ENCODE peak calls at places on chromosomes 7 and 10, in eight cellular contexts. M, B, O, P, Z, N, U and F are unnamed samples.

GRCh38 chr7:151485006-151485732 is 34.5 kb downstream of the RHEB start:
- DNase-seq in M (no peak), B (no peak), O (peak; percentile 29), P (peak; percentile 81), Z (no peak), N (peak; percentile 88), U (no peak), F (no peak)

GRCh38 chr10:121481222-121481621 is 117.0 kb downstream of the FGFR2 start:
- DNase-seq in M (no peak), B (no peak), O (no peak), P (no peak), Z (no peak), N (no peak), U (no peak), F (no peak)

GRCh38 chr7:36047254-36047653 is 105.8 kb upstream of the EEPD1 start:
- DNase-seq in M (no peak), B (no peak), O (no peak), P (no peak), Z (no peak), N (no peak), U (no peak), F (no peak)

GRCh38 chr10:90167174-90168064 is 466.0 kb downstream of the KIF20B start:
- DNase-seq in M (no peak), B (no peak), O (no peak), P (no peak), Z (no peak), N (peak; percentile 17), U (no peak), F (no peak)

GRCh38 chr10:6310977-6311376 is 108.2 kb downstream of the PFKFB3 start:
- DNase-seq in M (no peak), B (no peak), O (no peak), P (no peak), Z (no peak), N (no peak), U (no peak), F (no peak)

GRCh38 chr7:14690075-14690474 is 212.5 kb downstream of the DGKB start:
- DNase-seq in M (no peak), B (no peak), O (no peak), P (no peak), Z (no peak), N (no peak), U (no peak), F (no peak)

GRCh38 chr7:12423355-12423994 is 19.8 kb upstream of the VWDE start:
- DNase-seq in M (no peak), B (no peak), O (no peak), P (peak; percentile 47), Z (no peak), N (peak; percentile 58), U (no peak), F (no peak)

GRCh38 chr7:6453737-6454136 is 6.0 kb upstream of the DAGLB start:
- DNase-seq in M (no peak), B (no peak), O (peak; percentile 77), P (no peak), Z (no peak), N (peak; percentile 93), U (peak; percentile 74), F (no peak)

GRCh38 chr10:125151824-125152634 is 8.3 kb downstream of the CTBP2 start:
- DNase-seq in M (no peak), B (peak; percentile 36), O (no peak), P (no peak), Z (no peak), N (no peak), U (no peak), F (no peak)

GRCh38 chr7:121531175-121532070 is 135.3 kb upstream of the FAM3C start:
- DNase-seq in M (no peak), B (no peak), O (no peak), P (peak; percentile 2), Z (no peak), N (no peak), U (no peak), F (no peak)

GRCh38 chr7:104976966-104977636 is 36.9 kb upstream of the KMT2E start:
- DNase-seq in M (no peak), B (no peak), O (no peak), P (peak; percentile 37), Z (no peak), N (no peak), U (no peak), F (no peak)

GRCh38 chr7:106957766-106958165 is 86.7 kb upstream of the PRKAR2B start:
- DNase-seq in M (no peak), B (no peak), O (no peak), P (no peak), Z (no peak), N (no peak), U (no peak), F (no peak)

GRCh38 chr7:42720871-42721835 is 190.7 kb downstream of the C7orf25 start:
- DNase-seq in M (no peak), B (no peak), O (no peak), P (no peak), Z (no peak), N (no peak), U (no peak), F (no peak)

GRCh38 chr7:83060218-83060617 is 102.5 kb downstream of the PCLO start:
- DNase-seq in M (no peak), B (no peak), O (no peak), P (no peak), Z (no peak), N (no peak), U (no peak), F (no peak)

GRCh38 chr7:47427046-47427643 is 154.8 kb downstream of the TNS3 start:
- DNase-seq in M (no peak), B (no peak), O (no peak), P (peak; percentile 11), Z (no peak), N (no peak), U (no peak), F (no peak)
- H3K27ac ChIP-seq in M (no peak overlapping the region), B (no peak overlapping the region), O (no peak overlapping the region), P (peak overlapping the region; percentile 67), Z (no peak overlapping the region), N (no peak overlapping the region), U (no peak overlapping the region), F (no peak overlapping the region)

GRCh38 chr10:78933828-78934227 is 134.9 kb upstream of the ZMIZ1 start:
- DNase-seq in M (no peak), B (no peak), O (no peak), P (no peak), Z (no peak), N (no peak), U (no peak), F (no peak)
- H3K27ac ChIP-seq in M (no peak overlapping the region), B (no peak overlapping the region), O (no peak overlapping the region), P (no peak overlapping the region), Z (no peak overlapping the region), N (no peak overlapping the region), U (no peak overlapping the region), F (no peak overlapping the region)

DNA sequence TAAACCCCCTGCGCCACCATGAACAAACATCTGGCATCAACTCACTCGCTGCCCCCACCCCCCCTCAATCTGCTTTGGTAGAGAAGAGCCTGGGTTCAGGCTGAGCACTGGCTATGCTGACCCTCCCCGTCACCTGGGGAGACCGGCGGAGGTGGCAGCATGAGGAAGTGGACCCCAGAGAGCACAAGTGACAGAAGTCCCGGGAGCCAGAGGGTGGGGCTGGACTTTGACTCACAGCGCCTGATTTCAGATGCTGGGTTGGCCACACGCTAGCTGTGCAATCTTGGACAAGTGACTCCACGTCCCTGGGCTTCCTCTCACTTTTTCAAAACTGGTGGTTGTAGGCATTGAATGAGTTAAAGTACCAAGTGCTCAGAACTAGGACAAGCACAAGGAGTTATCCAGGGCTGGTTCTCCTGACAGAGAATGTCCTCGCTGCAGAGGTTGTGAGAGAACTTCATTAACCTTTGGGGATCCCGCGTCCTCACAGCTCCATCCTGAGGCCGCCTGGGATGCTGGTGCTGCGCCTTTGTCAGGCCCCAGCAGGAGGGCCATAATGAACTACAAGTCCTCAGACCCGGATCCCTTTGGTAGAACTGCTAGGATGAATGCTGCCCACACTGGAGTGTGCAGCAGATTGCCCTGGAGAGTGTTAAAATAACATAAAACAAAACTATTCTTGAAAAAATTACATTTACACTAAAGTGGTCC is 48.8 kb upstream of the RASGEF1A start:
- DNase-seq in M (no peak), B (no peak), O (no peak), P (no peak), Z (no peak), N (no peak), U (no peak), F (no peak)
- H3K27ac ChIP-seq in M (no peak overlapping the region), B (no peak overlapping the region), O (no peak overlapping the region), P (no peak overlapping the region), Z (no peak overlapping the region), N (no peak overlapping the region), U (peak overlapping the region; percentile 1), F (no peak overlapping the region)

DNA sequence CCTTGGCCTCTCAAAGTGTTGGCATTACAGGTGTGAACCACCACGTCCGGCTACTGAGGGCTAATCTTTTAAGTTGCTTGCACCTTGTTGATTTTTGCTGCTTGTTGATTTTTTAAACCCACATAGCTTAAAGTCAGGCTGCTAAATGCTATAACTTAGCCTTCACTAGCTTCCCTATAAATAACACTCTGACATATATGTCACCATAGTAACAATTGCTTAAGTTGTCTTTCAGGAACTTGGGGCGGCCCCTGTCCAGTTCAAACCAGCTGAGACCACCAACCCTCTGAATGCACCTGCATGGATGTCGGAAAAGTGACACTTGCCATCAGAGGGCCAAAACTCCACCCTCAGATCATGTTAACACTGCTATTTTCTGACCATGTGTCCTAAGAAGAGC is 47.4 kb downstream of the ST8SIA6 start:
- DNase-seq in M (no peak), B (no peak), O (no peak), P (no peak), Z (no peak), N (no peak), U (no peak), F (no peak)
- H3K27ac ChIP-seq in M (no peak overlapping the region), B (no peak overlapping the region), O (no peak overlapping the region), P (no peak overlapping the region), Z (no peak overlapping the region), N (no peak overlapping the region), U (no peak overlapping the region), F (no peak overlapping the region)